ENCODE peak calls at places on chromosomes 2 and 18, in seven cellular contexts. One of them, this sample, is unnamed.

GRCh38 chr2:108324531-108325256 is 36.0 kb downstream of the SULT1C2 start:
- DNase-seq in H9: no peak
- DNase-seq in mesendoderm: no peak
- DNase-seq in mesenchymal stem cell: peak
- DNase-seq in neuronal stem cell: no peak
- DNase-seq in H1: no peak
- DNase-seq in trophoblast cell: no peak
- DNase-seq in this sample: peak

GRCh38 chr2:112877423-112877822 is 33.5 kb upstream of the IL37 start:
- DNase-seq in H9: no peak
- DNase-seq in mesendoderm: no peak
- DNase-seq in mesenchymal stem cell: no peak
- DNase-seq in neuronal stem cell: no peak
- DNase-seq in H1: no peak
- DNase-seq in trophoblast cell: no peak
- DNase-seq in this sample: peak

GRCh38 chr2:73285162-73285739 is 973 bp upstream of the FBXO41 start:
- DNase-seq in H9: no peak
- DNase-seq in mesendoderm: no peak
- DNase-seq in mesenchymal stem cell: no peak
- DNase-seq in neuronal stem cell: no peak
- DNase-seq in H1: no peak
- DNase-seq in trophoblast cell: no peak
- DNase-seq in this sample: no peak

GRCh38 chr18:46324556-46324955 is 220.4 kb downstream of the HAUS1 start:
- DNase-seq in H9: no peak
- DNase-seq in mesendoderm: peak
- DNase-seq in mesenchymal stem cell: peak
- DNase-seq in neuronal stem cell: no peak
- DNase-seq in H1: no peak
- DNase-seq in trophoblast cell: peak
- DNase-seq in this sample: peak

GRCh38 chr2:233143700-233144331 is 83.7 kb downstream of the INPP5D start:
- DNase-seq in H9: no peak
- DNase-seq in mesendoderm: no peak
- DNase-seq in mesenchymal stem cell: no peak
- DNase-seq in neuronal stem cell: no peak
- DNase-seq in H1: no peak
- DNase-seq in trophoblast cell: no peak
- DNase-seq in this sample: no peak

GRCh38 chr2:85111819-85112281 is 21.3 kb upstream of the TCF7L1 start:
- DNase-seq in H9: no peak
- DNase-seq in mesendoderm: no peak
- DNase-seq in mesenchymal stem cell: peak
- DNase-seq in neuronal stem cell: no peak
- DNase-seq in H1: no peak
- DNase-seq in trophoblast cell: no peak
- DNase-seq in this sample: peak

GRCh38 chr2:67641709-67642397 is 244.7 kb downstream of the ETAA1 start:
- DNase-seq in H9: no peak
- DNase-seq in mesendoderm: no peak
- DNase-seq in mesenchymal stem cell: no peak
- DNase-seq in neuronal stem cell: no peak
- DNase-seq in H1: no peak
- DNase-seq in trophoblast cell: no peak
- DNase-seq in this sample: peak

GRCh38 chr2:157480182-157480961 is 36.5 kb upstream of the CYTIP start:
- DNase-seq in H9: no peak
- DNase-seq in mesendoderm: peak
- DNase-seq in mesenchymal stem cell: peak
- DNase-seq in neuronal stem cell: no peak
- DNase-seq in H1: no peak
- DNase-seq in trophoblast cell: no peak
- DNase-seq in this sample: peak

GRCh38 chr2:28096421-28096820 is 205.9 kb downstream of the BABAM2 start:
- DNase-seq in H9: no peak
- DNase-seq in mesendoderm: no peak
- DNase-seq in mesenchymal stem cell: peak
- DNase-seq in neuronal stem cell: no peak
- DNase-seq in H1: no peak
- DNase-seq in trophoblast cell: peak
- DNase-seq in this sample: peak

GRCh38 chr2:64414736-64415435 is 39.1 kb upstream of the LGALSL start:
- DNase-seq in H9: no peak
- DNase-seq in mesendoderm: no peak
- DNase-seq in mesenchymal stem cell: no peak
- DNase-seq in neuronal stem cell: no peak
- DNase-seq in H1: no peak
- DNase-seq in trophoblast cell: no peak
- DNase-seq in this sample: no peak

GRCh38 chr2:227416669-227417068 is 28.9 kb upstream of the SCYGR1 start:
- DNase-seq in H9: no peak
- DNase-seq in mesendoderm: no peak
- DNase-seq in mesenchymal stem cell: no peak
- DNase-seq in neuronal stem cell: no peak
- DNase-seq in H1: no peak
- DNase-seq in trophoblast cell: no peak
- DNase-seq in this sample: no peak

GRCh38 chr18:37440206-37440605 is 125.4 kb downstream of the CELF4 start:
- DNase-seq in H9: no peak
- DNase-seq in mesendoderm: no peak
- DNase-seq in mesenchymal stem cell: no peak
- DNase-seq in neuronal stem cell: no peak
- DNase-seq in H1: no peak
- DNase-seq in trophoblast cell: no peak
- DNase-seq in this sample: no peak

GRCh38 chr2:240374085-240374907 is 61.2 kb upstream of the GPC1 start:
- DNase-seq in H9: no peak
- DNase-seq in mesendoderm: peak
- DNase-seq in mesenchymal stem cell: peak
- DNase-seq in neuronal stem cell: no peak
- DNase-seq in H1: peak
- DNase-seq in trophoblast cell: peak
- DNase-seq in this sample: peak

GRCh38 chr2:55231546-55232083 is 478 bp downstream of the CLHC1 start:
- DNase-seq in H9: no peak
- DNase-seq in mesendoderm: no peak
- DNase-seq in mesenchymal stem cell: no peak
- DNase-seq in neuronal stem cell: no peak
- DNase-seq in H1: no peak
- DNase-seq in trophoblast cell: no peak
- DNase-seq in this sample: peak

GRCh38 chr18:50819727-50820378 is at the start of gene MRO:
- DNase-seq in H9: peak
- DNase-seq in mesendoderm: peak
- DNase-seq in mesenchymal stem cell: peak
- DNase-seq in neuronal stem cell: peak
- DNase-seq in H1: peak
- DNase-seq in trophoblast cell: peak
- DNase-seq in this sample: peak

GRCh38 chr2:170298115-170298514 is 120.2 kb downstream of the MYO3B start:
- DNase-seq in H9: no peak
- DNase-seq in mesendoderm: no peak
- DNase-seq in mesenchymal stem cell: no peak
- DNase-seq in neuronal stem cell: no peak
- DNase-seq in H1: no peak
- DNase-seq in trophoblast cell: no peak
- DNase-seq in this sample: no peak

GRCh38 chr2:111111101-111111755 is 9.5 kb upstream of the BCL2L11 start:
- DNase-seq in H9: no peak
- DNase-seq in mesendoderm: no peak
- DNase-seq in mesenchymal stem cell: no peak
- DNase-seq in neuronal stem cell: no peak
- DNase-seq in H1: no peak
- DNase-seq in trophoblast cell: no peak
- DNase-seq in this sample: no peak

GRCh38 chr2:189609423-189609816 is 28.8 kb upstream of the SLC40A1 start:
- DNase-seq in H9: no peak
- DNase-seq in mesendoderm: no peak
- DNase-seq in mesenchymal stem cell: peak
- DNase-seq in neuronal stem cell: no peak
- DNase-seq in H1: no peak
- DNase-seq in trophoblast cell: peak
- DNase-seq in this sample: peak

GRCh38 chr2:237863102-237863511 is 3.7 kb downstream of the RAMP1 start:
- DNase-seq in H9: no peak
- DNase-seq in mesendoderm: no peak
- DNase-seq in mesenchymal stem cell: no peak
- DNase-seq in neuronal stem cell: no peak
- DNase-seq in H1: no peak
- DNase-seq in trophoblast cell: no peak
- DNase-seq in this sample: no peak

GRCh38 chr2:176020400-176020799 is 18.3 kb upstream of the LNPK start:
- DNase-seq in H9: no peak
- DNase-seq in mesendoderm: no peak
- DNase-seq in mesenchymal stem cell: no peak
- DNase-seq in neuronal stem cell: no peak
- DNase-seq in H1: no peak
- DNase-seq in trophoblast cell: no peak
- DNase-seq in this sample: no peak

GRCh38 chr18:12417687-12418086 is 10.0 kb downstream of the PRELID3A start:
- DNase-seq in H9: no peak
- DNase-seq in mesendoderm: no peak
- DNase-seq in mesenchymal stem cell: no peak
- DNase-seq in neuronal stem cell: peak
- DNase-seq in H1: no peak
- DNase-seq in trophoblast cell: no peak
- DNase-seq in this sample: no peak

GRCh38 chr2:156331572-156332451 is 709 bp downstream of the NR4A2 start:
- DNase-seq in H9: peak
- DNase-seq in mesendoderm: peak
- DNase-seq in mesenchymal stem cell: peak
- DNase-seq in neuronal stem cell: no peak
- DNase-seq in H1: no peak
- DNase-seq in trophoblast cell: peak
- DNase-seq in this sample: peak

GRCh38 chr2:9692392-9693137 is 61.8 kb upstream of the YWHAQ start:
- DNase-seq in H9: peak
- DNase-seq in mesendoderm: no peak
- DNase-seq in mesenchymal stem cell: no peak
- DNase-seq in neuronal stem cell: no peak
- DNase-seq in H1: no peak
- DNase-seq in trophoblast cell: no peak
- DNase-seq in this sample: no peak

GRCh38 chr2:3620834-3621233 is 25.9 kb downstream of the COLEC11 start:
- DNase-seq in H9: no peak
- DNase-seq in mesendoderm: no peak
- DNase-seq in mesenchymal stem cell: peak
- DNase-seq in neuronal stem cell: no peak
- DNase-seq in H1: no peak
- DNase-seq in trophoblast cell: no peak
- DNase-seq in this sample: peak

GRCh38 chr2:147684903-147685302 is 159.9 kb upstream of the ACVR2A start:
- DNase-seq in H9: no peak
- DNase-seq in mesendoderm: no peak
- DNase-seq in mesenchymal stem cell: no peak
- DNase-seq in neuronal stem cell: no peak
- DNase-seq in H1: no peak
- DNase-seq in trophoblast cell: no peak
- DNase-seq in this sample: no peak

GRCh38 chr2:147686365-147686764 is 158.5 kb upstream of the ACVR2A start:
- DNase-seq in H9: no peak
- DNase-seq in mesendoderm: no peak
- DNase-seq in mesenchymal stem cell: no peak
- DNase-seq in neuronal stem cell: no peak
- DNase-seq in H1: no peak
- DNase-seq in trophoblast cell: no peak
- DNase-seq in this sample: no peak

GRCh38 chr2:147688252-147688651 is 156.6 kb upstream of the ACVR2A start:
- DNase-seq in H9: no peak
- DNase-seq in mesendoderm: no peak
- DNase-seq in mesenchymal stem cell: peak
- DNase-seq in neuronal stem cell: no peak
- DNase-seq in H1: no peak
- DNase-seq in trophoblast cell: no peak
- DNase-seq in this sample: no peak

DNA sequence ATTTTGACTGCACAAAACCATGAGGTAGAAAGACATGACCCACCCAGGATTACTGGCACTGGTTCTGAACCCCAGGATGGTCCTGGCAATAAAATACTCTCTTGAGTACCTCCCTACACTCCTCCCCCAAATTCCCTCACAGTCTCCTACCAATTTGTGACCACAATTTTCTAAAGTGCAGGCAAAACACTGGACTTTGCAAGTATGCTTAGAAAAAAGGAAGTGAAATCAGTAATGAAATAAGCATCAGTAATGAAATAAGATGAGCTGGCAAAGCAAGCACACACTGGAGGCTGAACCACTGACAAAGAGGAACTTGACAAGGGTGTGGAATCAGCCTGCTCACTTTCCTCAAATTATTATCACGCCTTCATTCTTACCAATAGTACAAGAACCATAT is 155.3 kb upstream of the ACVR2A start:
- DNase-seq in H9: no peak
- DNase-seq in mesendoderm: no peak
- DNase-seq in mesenchymal stem cell: no peak
- DNase-seq in neuronal stem cell: no peak
- DNase-seq in H1: no peak
- DNase-seq in trophoblast cell: peak
- DNase-seq in this sample: no peak
- H3K18ac ChIP-seq in H9: no peak
- H3K18ac ChIP-seq in mesendoderm: no peak
- H3K18ac ChIP-seq in mesenchymal stem cell: no peak
- H3K18ac ChIP-seq in neuronal stem cell: no peak
- H3K18ac ChIP-seq in H1: no peak
- H3K18ac ChIP-seq in trophoblast cell: no peak
- H3K18ac ChIP-seq in this sample: no peak

GRCh38 chr18:59990121-59990818 is 90.5 kb downstream of the PMAIP1 start:
- DNase-seq in H9: no peak
- DNase-seq in mesendoderm: no peak
- DNase-seq in mesenchymal stem cell: no peak
- DNase-seq in neuronal stem cell: no peak
- DNase-seq in H1: no peak
- DNase-seq in trophoblast cell: no peak
- DNase-seq in this sample: no peak
- H3K18ac ChIP-seq in H9: no peak
- H3K18ac ChIP-seq in mesendoderm: no peak
- H3K18ac ChIP-seq in mesenchymal stem cell: no peak
- H3K18ac ChIP-seq in neuronal stem cell: no peak
- H3K18ac ChIP-seq in H1: no peak
- H3K18ac ChIP-seq in trophoblast cell: no peak
- H3K18ac ChIP-seq in this sample: no peak

GRCh38 chr2:118032169-118033013 is 18.5 kb upstream of the CCDC93 start:
- DNase-seq in H9: peak
- DNase-seq in mesendoderm: peak
- DNase-seq in mesenchymal stem cell: peak
- DNase-seq in neuronal stem cell: peak
- DNase-seq in H1: no peak
- DNase-seq in trophoblast cell: peak
- DNase-seq in this sample: peak
- H3K18ac ChIP-seq in H9: no peak
- H3K18ac ChIP-seq in mesendoderm: no peak
- H3K18ac ChIP-seq in mesenchymal stem cell: no peak
- H3K18ac ChIP-seq in neuronal stem cell: no peak
- H3K18ac ChIP-seq in H1: no peak
- H3K18ac ChIP-seq in trophoblast cell: no peak
- H3K18ac ChIP-seq in this sample: no peak

DNA sequence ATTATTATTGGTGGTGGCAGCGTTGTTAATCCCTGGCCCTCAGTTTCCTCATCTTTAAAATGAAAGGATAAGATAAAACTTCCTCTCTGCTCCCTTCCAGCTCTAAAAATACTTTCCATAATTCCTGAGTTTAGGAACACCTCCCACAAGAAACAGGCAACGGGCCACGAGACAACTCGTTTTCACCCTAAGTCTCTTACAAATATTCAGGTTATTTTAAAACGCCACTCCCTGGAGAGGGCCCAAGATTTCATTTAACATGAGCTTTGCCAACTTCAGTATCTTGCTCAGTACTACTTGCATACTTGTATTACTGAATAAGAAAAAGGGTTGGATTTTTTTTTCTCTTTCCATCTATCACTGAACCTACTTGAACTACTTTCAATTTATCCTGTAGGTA is 611.1 kb upstream of the FANCL start:
- DNase-seq in H9: no peak
- DNase-seq in mesendoderm: no peak
- DNase-seq in mesenchymal stem cell: no peak
- DNase-seq in neuronal stem cell: no peak
- DNase-seq in H1: no peak
- DNase-seq in trophoblast cell: no peak
- DNase-seq in this sample: no peak
- H3K18ac ChIP-seq in H9: no peak
- H3K18ac ChIP-seq in mesendoderm: no peak
- H3K18ac ChIP-seq in mesenchymal stem cell: no peak
- H3K18ac ChIP-seq in neuronal stem cell: no peak
- H3K18ac ChIP-seq in H1: no peak
- H3K18ac ChIP-seq in trophoblast cell: no peak
- H3K18ac ChIP-seq in this sample: no peak